ENCODE peak calls at places on chromosomes 4 and X, in five cellular contexts. I is HCT116, S is GM12878, Z is K562, W is HepG2. B is an unnamed sample.

GRCh38 chr4:13783800-13784411 is 156.4 kb upstream of the BOD1L1 start:
- DNase-seq in S (peak; percentile 13), I (no peak), Z (no peak), W (peak; percentile 57), B (no peak)

GRCh38 chrX:133859860-133860259 is 125.5 kb downstream of the GPC3 start:
- DNase-seq in I (no peak), W (no peak), S (no peak), Z (no peak), B (no peak)

GRCh38 chrX:51795136-51795535 is 51.9 kb downstream of the GSPT2 start:
- DNase-seq in Z (no peak), S (no peak), I (no peak), W (no peak), B (no peak)

GRCh38 chrX:66654411-66654810 is 15.5 kb upstream of the EDA2R start:
- DNase-seq in Z (no peak), I (no peak), W (no peak), S (no peak), B (no peak)

GRCh38 chr4:40915318-40916217 is 165.8 kb downstream of the NSUN7 start:
- DNase-seq in Z (no peak), W (no peak), S (no peak), I (no peak), B (no peak)

GRCh38 chr4:4430492-4431195 is 43.7 kb downstream of the NSG1 start:
- DNase-seq in I (peak; percentile 39), Z (peak; percentile 79), S (no peak), W (peak; percentile 59), B (peak; percentile 74)

GRCh38 chr4:180909279-180909678 is 1333.9 kb upstream of the TENM3 start:
- DNase-seq in Z (no peak), S (no peak), I (peak; percentile 34), W (no peak), B (peak; percentile 27)

GRCh38 chrX:19705196-19705769 is 182.1 kb downstream of the SH3KBP1 start:
- DNase-seq in W (no peak), I (no peak), Z (no peak), S (no peak), B (no peak)

GRCh38 chr4:48578132-48578964 is 88.3 kb downstream of the ZAR1 start:
- DNase-seq in I (peak; percentile 36), S (peak; percentile 12), Z (peak; percentile 57), W (peak; percentile 64), B (no peak)

GRCh38 chr4:87150498-87151261 is 69.7 kb downstream of the KLHL8 start:
- DNase-seq in Z (peak; percentile 57), I (peak; percentile 55), S (peak; percentile 35), W (peak; percentile 70), B (peak; percentile 64)

GRCh38 chr4:164621886-164622521 is 131.9 kb upstream of the SMIM31 start:
- DNase-seq in I (no peak), S (no peak), W (no peak), Z (no peak), B (no peak)

GRCh38 chr4:108171541-108172230 is 3.0 kb upstream of the LEF1 start:
- DNase-seq in I (no peak), S (no peak), W (no peak), Z (no peak), B (no peak)

GRCh38 chrX:72182924-72183323 is 1.4 kb downstream of the PIN4 start:
- DNase-seq in W (no peak), S (no peak), I (no peak), Z (no peak), B (no peak)

GRCh38 chr4:168634276-168634802 is 137.5 kb downstream of the PALLD start:
- DNase-seq in W (no peak), S (no peak), Z (no peak), I (no peak), B (no peak)

GRCh38 chr4:11805837-11806236 is 377.1 kb upstream of the HS3ST1 start:
- DNase-seq in W (no peak), I (peak; percentile 53), Z (no peak), S (no peak), B (no peak)

GRCh38 chr4:177235026-177235425 is 74.6 kb upstream of the NEIL3 start:
- DNase-seq in S (no peak), W (no peak), Z (no peak), I (no peak), B (no peak)

GRCh38 chrX:46260502-46260901 is 284.7 kb downstream of the ZNF674 start:
- DNase-seq in S (no peak), I (no peak), W (no peak), Z (no peak), B (no peak)

GRCh38 chr4:7179158-7179557 is 13.2 kb upstream of the SORCS2 start:
- DNase-seq in I (no peak), W (no peak), S (no peak), Z (no peak), B (no peak)

GRCh38 chr4:86960557-86960959 is 25.7 kb downstream of the AFF1 start:
- DNase-seq in Z (no peak), I (no peak), S (no peak), W (peak; percentile 49), B (no peak)

GRCh38 chr4:156962551-156962974 is 9.0 kb downstream of the PDGFC start:
- DNase-seq in W (peak; percentile 66), Z (no peak), I (no peak), S (no peak), B (no peak)

GRCh38 chrX:40009462-40009851 is 88.3 kb downstream of the BCOR start:
- DNase-seq in I (no peak), W (no peak), S (no peak), Z (no peak), B (peak; percentile 53)

GRCh38 chr4:42915484-42915883 is 23.0 kb downstream of the GRXCR1 start:
- DNase-seq in W (no peak), S (no peak), I (no peak), Z (no peak), B (no peak)

DNA sequence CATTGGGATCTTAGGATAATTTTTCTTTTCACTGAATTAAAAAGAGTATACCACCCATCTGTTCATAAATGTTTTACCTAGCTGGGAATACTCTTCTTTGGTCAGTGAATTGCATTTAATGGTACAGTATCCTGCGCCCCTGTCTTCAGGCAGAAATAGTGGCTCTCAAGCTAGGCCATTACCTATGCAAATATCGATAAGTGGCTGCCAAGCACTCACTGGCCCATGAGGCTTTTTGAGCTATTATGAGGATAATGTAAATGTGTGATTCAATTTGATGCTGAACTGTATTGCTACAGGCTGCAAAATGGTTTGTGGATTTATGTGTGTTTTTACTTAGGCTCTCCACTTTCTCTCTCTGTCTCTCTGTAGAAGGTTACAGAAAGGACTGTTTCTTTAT is 30.1 kb upstream of the MTMR1 start:
- DNase-seq in S (no peak), W (no peak), I (no peak), Z (no peak), B (no peak)
- TF ChIP-seq ATF3 in S (no peak), W (no peak), I (no peak), Z (no peak), B (no peak)

GRCh38 chr4:63589796-63590195 is 819.5 kb downstream of the TECRL start:
- DNase-seq in Z (no peak), I (no peak), S (no peak), W (no peak), B (peak; percentile 17)
- H3K27ac ChIP-seq in Z (no peak overlapping the region), I (no peak overlapping the region), S (no peak overlapping the region), W (no peak overlapping the region), B (no peak overlapping the region)

GRCh38 chr4:74483226-74483911 is 38.4 kb downstream of the AREG start:
- DNase-seq in S (no peak), I (no peak), Z (peak; percentile 29), W (no peak), B (no peak)
- TF ChIP-seq ATF3 in S (no peak), I (no peak), Z (no peak), W (no peak), B (no peak)

GRCh38 chrX:106901341-106901740 is 1.8 kb downstream of the RIPPLY1 start:
- DNase-seq in I (no peak), Z (no peak), S (no peak), W (peak; percentile 18), B (no peak)
- H3K27ac ChIP-seq in I (no peak overlapping the region), Z (no peak overlapping the region), S (no peak overlapping the region), W (peak overlapping the region; percentile 87), B (no peak overlapping the region)

DNA sequence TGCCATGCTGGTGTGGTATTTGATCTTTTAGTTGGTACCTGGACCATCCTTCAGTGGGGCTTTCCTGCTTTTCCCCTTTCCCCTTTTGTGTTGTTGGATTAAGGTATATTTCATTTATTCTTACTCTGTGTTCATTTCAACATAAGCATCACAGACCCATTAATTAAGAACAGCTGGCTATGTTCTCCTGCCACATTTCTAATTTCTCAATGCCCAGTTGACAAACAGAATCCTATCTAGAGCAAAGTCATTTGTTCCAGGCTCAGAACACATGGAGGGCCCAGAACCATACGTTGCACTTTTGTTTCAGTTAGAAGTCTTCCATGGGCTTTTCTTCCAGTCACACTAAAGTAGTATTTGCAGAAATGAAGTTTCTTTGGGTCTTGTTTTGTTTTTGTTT is 46.1 kb upstream of the EOLA2 start:
- DNase-seq in W (no peak), I (no peak), S (no peak), Z (no peak), B (no peak)
- TF ChIP-seq ATF3 in W (no peak), I (no peak), S (no peak), Z (no peak), B (no peak)

GRCh38 chrX:24153175-24153795 is 3.8 kb downstream of the ZFX start:
- DNase-seq in I (no peak), W (no peak), Z (no peak), S (no peak), B (no peak)
- H3K27ac ChIP-seq in I (no peak overlapping the region), W (no peak overlapping the region), Z (peak overlapping the region; percentile 32), S (peak overlapping the region; percentile 22), B (no peak overlapping the region)

GRCh38 chr4:56410247-56410646 is 23.0 kb upstream of the AASDH start:
- DNase-seq in W (peak; percentile 72), I (peak; percentile 89), Z (no peak), S (no peak), B (no peak)
- TF ChIP-seq ATF3 in W (no peak), I (no peak), Z (peak; percentile 51), S (no peak), B (peak; percentile 18)

GRCh38 chr4:17494258-17494657 is 17.6 kb downstream of the QDPR start:
- DNase-seq in S (no peak), I (no peak), Z (peak; percentile 55), W (no peak), B (no peak)

GRCh38 chr4:17492876-17493275 is 19.0 kb downstream of the QDPR start:
- DNase-seq in W (no peak), Z (no peak), I (no peak), S (no peak), B (no peak)

GRCh38 chr4:17493629-17494028 is 18.3 kb downstream of the QDPR start:
- DNase-seq in W (no peak), Z (peak; percentile 53), S (no peak), I (no peak), B (no peak)

GRCh38 chr4:17492058-17492741 is 19.7 kb downstream of the QDPR start:
- DNase-seq in Z (no peak), S (no peak), W (no peak), I (no peak), B (no peak)

GRCh38 chr4:17494833-17495232 is 17.1 kb downstream of the QDPR start:
- DNase-seq in S (no peak), I (no peak), W (no peak), Z (no peak), B (no peak)
- H3K27ac ChIP-seq in S (no peak overlapping the region), I (no peak overlapping the region), W (no peak overlapping the region), Z (no peak overlapping the region), B (no peak overlapping the region)

GRCh38 chrX:367349-367748 is 19.4 kb downstream of the PPP2R3B start:
- DNase-seq in I (no peak), S (no peak), Z (no peak), W (no peak), B (no peak)
- TF ChIP-seq ATF3 in I (no peak), S (no peak), Z (no peak), W (no peak), B (no peak)